ENCODE peak calls at places on chromosome 12, in four cellular contexts. N, F, Q and V are unnamed samples.

GRCh38 chr12:132491349-132491663 is 1.4 kb downstream of the FBRSL1 start:
- DNase-seq in N (no peak), F (no peak), Q (no peak), V (no peak)

GRCh38 chr12:130136536-130136935 is 25.7 kb upstream of the FZD10 start:
- DNase-seq in N (no peak), F (no peak), Q (no peak), V (no peak)

GRCh38 chr12:22333751-22334695 is 484 bp downstream of the ST8SIA1 start:
- DNase-seq in N (no peak), F (no peak), Q (peak; percentile 11), V (no peak)

GRCh38 chr12:77645966-77646598 is 184.6 kb upstream of the NAV3 start:
- DNase-seq in N (no peak), F (no peak), Q (no peak), V (no peak)

GRCh38 chr12:78683626-78684025 is 180.9 kb upstream of the SYT1 start:
- DNase-seq in N (no peak), F (no peak), Q (no peak), V (no peak)

GRCh38 chr12:132593938-132594358 is 16.4 kb downstream of the LRCOL1 start:
- DNase-seq in N (peak; percentile 92), F (peak; percentile 95), Q (no peak), V (no peak)

GRCh38 chr12:112419269-112420133 is 754 bp downstream of the PTPN11 start:
- DNase-seq in N (peak; percentile 58), F (peak; percentile 93), Q (no peak), V (no peak)

GRCh38 chr12:115867854-115868253 is 409.6 kb downstream of the MED13L start:
- DNase-seq in N (no peak), F (no peak), Q (no peak), V (no peak)

GRCh38 chr12:56991319-56991906 is 14.9 kb downstream of the ZBTB39 start:
- DNase-seq in N (no peak), F (no peak), Q (no peak), V (no peak)

GRCh38 chr12:2336409-2336829 is 283.6 kb downstream of the CACNA1C start:
- DNase-seq in N (no peak), F (peak; percentile 96), Q (no peak), V (no peak)

GRCh38 chr12:1907652-1908611 is 10.5 kb downstream of the CACNA2D4 start:
- DNase-seq in N (no peak), F (no peak), Q (no peak), V (no peak)

GRCh38 chr12:53696285-53696654 is 20.4 kb upstream of the ATP5MC2 start:
- DNase-seq in N (peak; percentile 100), F (peak; percentile 61), Q (no peak), V (no peak)

GRCh38 chr12:3077572-3078081 is 448 bp downstream of the TSPAN9 start:
- DNase-seq in N (no peak), F (peak; percentile 47), Q (peak; percentile 10), V (no peak)

GRCh38 chr12:105803292-105803691 is 335.5 kb downstream of the NUAK1 start:
- DNase-seq in N (no peak), F (peak; percentile 27), Q (no peak), V (no peak)

GRCh38 chr12:102642199-102642598 is 161.8 kb upstream of the IGF1 start:
- DNase-seq in N (no peak), F (peak; percentile 54), Q (no peak), V (no peak)

GRCh38 chr12:94659531-94659930 is 9.2 kb upstream of the TMCC3 start:
- DNase-seq in N (no peak), F (no peak), Q (no peak), V (no peak)

GRCh38 chr12:52081263-52081733 is 1.8 kb downstream of the SMIM41 start:
- DNase-seq in N (no peak), F (no peak), Q (no peak), V (no peak)

GRCh38 chr12:15546102-15546701 is 223.9 kb downstream of the PTPRO start:
- DNase-seq in N (no peak), F (no peak), Q (peak; percentile 68), V (no peak)

GRCh38 chr12:47234576-47235141 is 154.9 kb upstream of the AMIGO2 start:
- DNase-seq in N (no peak), F (no peak), Q (no peak), V (no peak)

GRCh38 chr12:48351022-48351708 is 446 bp upstream of the ZNF641 start:
- DNase-seq in N (peak; percentile 28), F (peak; percentile 89), Q (no peak), V (no peak)

GRCh38 chr12:51085757-51086156 is 2.4 kb upstream of the CSRNP2 start:
- DNase-seq in N (no peak), F (no peak), Q (no peak), V (no peak)

GRCh38 chr12:117161460-117162166 is 28.7 kb downstream of the FBXO21 start:
- DNase-seq in N (no peak), F (no peak), Q (no peak), V (no peak)

GRCh38 chr12:38157274-38157932 is 159.2 kb upstream of the ALG10B start:
- DNase-seq in N (no peak), F (no peak), Q (no peak), V (no peak)

GRCh38 chr12:107163413-107163812 is 70.1 kb upstream of the CRY1 start:
- DNase-seq in N (no peak), F (peak; percentile 24), Q (no peak), V (no peak)

GRCh38 chr12:96434107-96434506 is 33.9 kb upstream of the CDK17 start:
- DNase-seq in N (no peak), F (peak; percentile 68), Q (peak; percentile 87), V (peak; percentile 15)

GRCh38 chr12:95318071-95318545 is 100.5 kb downstream of the VEZT start:
- DNase-seq in N (peak; percentile 59), F (peak; percentile 75), Q (no peak), V (no peak)

GRCh38 chr12:100672075-100672592 is 98.7 kb downstream of the GAS2L3 start:
- DNase-seq in N (peak; percentile 21), F (peak; percentile 17), Q (no peak), V (no peak)

GRCh38 chr12:30794020-30794419 is 39.3 kb upstream of the CAPRIN2 start:
- DNase-seq in N (no peak), F (peak; percentile 7), Q (no peak), V (no peak)

GRCh38 chr12:75910452-75910722 is 121.2 kb downstream of the PHLDA1 start:
- DNase-seq in N (no peak), F (no peak), Q (no peak), V (no peak)

GRCh38 chr12:81468206-81468605 is 290.9 kb downstream of the PPFIA2 start:
- DNase-seq in N (no peak), F (peak; percentile 79), Q (no peak), V (no peak)

GRCh38 chr12:133106253-133106652 is 23.8 kb downstream of the ZNF891 start:
- DNase-seq in N (no peak), F (peak; percentile 5), Q (no peak), V (no peak)

GRCh38 chr12:45518516-45519235 is 210.8 kb upstream of the ARID2 start:
- DNase-seq in N (no peak), F (no peak), Q (peak; percentile 68), V (peak; percentile 55)

GRCh38 chr12:131473261-131473660 is 237.6 kb upstream of the SFSWAP start:
- DNase-seq in N (no peak), F (no peak), Q (no peak), V (no peak)

GRCh38 chr12:55188974-55189556 is 31.8 kb upstream of the OR10A7 start:
- DNase-seq in N (peak; percentile 43), F (peak; percentile 63), Q (peak; percentile 55), V (no peak)

GRCh38 chr12:119869720-119870119 is 7.4 kb downstream of the CIT start:
- DNase-seq in N (peak; percentile 36), F (peak; percentile 97), Q (no peak), V (no peak)

GRCh38 chr12:124525927-124526692 is 41.3 kb downstream of the NCOR2 start:
- DNase-seq in N (no peak), F (no peak), Q (no peak), V (no peak)

GRCh38 chr12:83527700-83528281 is 841.1 kb downstream of the TMTC2 start:
- DNase-seq in N (no peak), F (no peak), Q (no peak), V (no peak)
- H3K9me3 ChIP-seq in N (no peaks in the 10 kb centered on the region), F (no peaks in the 10 kb centered on the region), Q (no peaks in the 10 kb centered on the region), V (no peaks in the 10 kb centered on the region)

DNA sequence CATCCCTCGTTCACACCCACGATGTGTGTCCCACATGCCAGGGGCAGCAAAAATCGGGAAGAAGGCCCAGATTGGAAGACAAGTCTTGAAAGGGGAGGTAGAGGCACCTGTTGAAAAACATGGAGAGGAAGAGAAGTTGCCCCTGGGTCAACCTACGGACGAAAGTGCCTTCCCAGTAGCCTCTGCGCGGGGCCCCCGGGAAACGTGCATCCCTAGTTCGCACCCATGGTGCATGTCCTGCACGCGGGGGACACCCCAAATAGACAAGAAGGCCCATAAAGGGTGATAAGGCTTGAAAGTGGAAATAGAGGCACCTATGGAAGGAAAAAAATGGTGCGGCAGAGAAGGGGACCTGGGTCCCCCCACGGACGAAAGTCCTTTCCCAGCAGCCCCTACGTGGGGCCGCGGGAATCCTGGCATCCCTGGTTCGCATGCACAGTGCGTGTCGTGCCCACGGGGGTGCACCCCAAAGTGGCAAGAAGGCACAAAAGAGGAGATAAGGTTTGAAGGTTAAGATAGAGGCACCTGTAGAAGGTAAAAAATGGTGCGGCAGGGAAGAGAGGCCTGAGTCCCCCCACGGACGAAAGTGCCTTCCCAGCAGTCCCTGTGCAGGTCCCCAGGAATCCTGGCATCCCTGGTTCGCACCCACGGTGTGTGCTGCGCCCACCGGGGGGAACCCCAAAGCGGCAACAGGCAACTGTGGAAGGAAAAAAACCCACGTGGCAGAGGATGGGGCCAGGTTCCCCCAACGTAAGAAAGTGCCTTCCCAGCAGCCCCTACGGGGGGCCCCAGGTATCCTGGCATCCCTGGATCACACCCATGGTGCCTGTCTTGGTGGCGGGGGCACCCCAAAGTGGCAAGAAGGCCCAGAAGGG is 278.3 kb downstream of the ALG10 start:
- DNase-seq in N (no peak), F (no peak), Q (no peak), V (no peak)
- H3K9me3 ChIP-seq in N (no peaks in the 10 kb centered on the region), F (no peaks in the 10 kb centered on the region), Q (peaks cover 6% of the 10 kb centered on the region), V (no peaks in the 10 kb centered on the region)

GRCh38 chr12:126268222-126268621 is 1203.0 kb downstream of the AACS start:
- DNase-seq in N (no peak), F (no peak), Q (no peak), V (no peak)
- H3K9me3 ChIP-seq in N (no peaks in the 10 kb centered on the region), F (no peaks in the 10 kb centered on the region), Q (no peaks in the 10 kb centered on the region), V (no peaks in the 10 kb centered on the region)

GRCh38 chr12:14332482-14332881 is 33.0 kb upstream of the ATF7IP start:
- DNase-seq in N (no peak), F (no peak), Q (no peak), V (no peak)
- H3K9me3 ChIP-seq in N (peaks cover 27% of the 10 kb centered on the region), F (no peaks in the 10 kb centered on the region), Q (no peaks in the 10 kb centered on the region), V (no peaks in the 10 kb centered on the region)

GRCh38 chr12:58033831-58034230 is 92.5 kb downstream of the ATP23 start:
- DNase-seq in N (no peak), F (no peak), Q (no peak), V (no peak)
- H3K9me3 ChIP-seq in N (peaks cover 21% of the 10 kb centered on the region), F (no peaks in the 10 kb centered on the region), Q (peaks cover 12% of the 10 kb centered on the region), V (peaks cover 2% of the 10 kb centered on the region)

GRCh38 chr12:122139266-122139665 is 34.8 kb downstream of the IL31 start:
- DNase-seq in N (no peak), F (no peak), Q (no peak), V (no peak)
- H3K9me3 ChIP-seq in N (no peaks in the 10 kb centered on the region), F (no peaks in the 10 kb centered on the region), Q (no peaks in the 10 kb centered on the region), V (no peaks in the 10 kb centered on the region)